ENCODE peak calls at places on chromosomes 6 and 20, in six cellular contexts. U is kidney tubule cell; X is stimulated activated CD4-positive, alpha-beta T cell treated with anti-CD3 and anti-CD28 coated beads, Interleukin-15, amount 100 ng/mL, for 48 hours; B is CD8-positive, alpha-beta T cell; P is NCI-H1092; N is T-helper 9 cell. C is an unnamed sample.

GRCh38 chr6:3333263-3333662 is 74.5 kb downstream of the PSMG4 start:
- DNase-seq in U (no peak), B (no peak), P (no peak), N (no peak), X (no peak), C (no peak)

GRCh38 chr20:51142448-51142847 is 119.5 kb upstream of the KCNG1 start:
- DNase-seq in B (no peak), X (no peak), P (no peak), N (no peak), U (no peak), C (no peak)

GRCh38 chr6:39226606-39227300 is 2.5 kb downstream of the KCNK5 start:
- DNase-seq in U (no peak), B (no peak), X (no peak), N (no peak), P (no peak), C (no peak)

GRCh38 chr6:28336284-28337024 is 506 bp upstream of the ZSCAN31 start:
- DNase-seq in B (no peak), P (no peak), U (peak), N (no peak), X (no peak), C (peak)

GRCh38 chr6:133179483-133179882 is 61.7 kb upstream of the EYA4 start:
- DNase-seq in U (no peak), B (no peak), X (no peak), N (no peak), P (no peak), C (no peak)

GRCh38 chr6:43771210-43771857 is 1.3 kb downstream of the VEGFA start:
- DNase-seq in P (no peak), B (peak), X (peak), U (peak), N (peak), C (peak)

GRCh38 chr20:7579888-7580287 is 360.4 kb downstream of the HAO1 start:
- DNase-seq in U (peak), P (no peak), X (no peak), N (no peak), B (no peak), C (no peak)

GRCh38 chr20:31538327-31538726 is 24.1 kb downstream of the HM13 start:
- DNase-seq in N (no peak), X (no peak), P (no peak), U (no peak), B (no peak), C (no peak)

GRCh38 chr6:455006-455585 is 63.5 kb downstream of the IRF4 start:
- DNase-seq in P (no peak), U (peak), X (peak), N (no peak), B (peak), C (no peak)

GRCh38 chr20:542777-543368 is 717 bp downstream of the CSNK2A1 start:
- DNase-seq in P (peak), B (peak), N (no peak), U (peak), X (no peak), C (peak)